ENCODE peak calls at places on chromosomes 3 and 15, in four cellular contexts. D, W, P and Z are unnamed samples.

GRCh38 chr3:25507811-25508210 is 79.7 kb downstream of the RARB start:
- DNase-seq in W (no peak), D (no peak), P (no peak), Z (no peak)

GRCh38 chr3:157119369-157119951 is 40.5 kb downstream of the CCNL1 start:
- DNase-seq in W (no peak), D (no peak), P (no peak), Z (no peak)

GRCh38 chr3:133872781-133873180 is 22.9 kb downstream of the RAB6B start:
- DNase-seq in P (no peak), D (no peak), W (no peak), Z (no peak)

GRCh38 chr3:57048728-57049127 is 11.7 kb upstream of the SPATA12 start:
- DNase-seq in P (no peak), D (no peak), W (no peak), Z (no peak)

GRCh38 chr15:74420193-74420905 is 13.4 kb downstream of the SEMA7A start:
- DNase-seq in D (no peak), W (no peak), P (no peak), Z (peak)

GRCh38 chr15:65336767-65337435 is 32.4 kb downstream of the RNU5B-1 start:
- DNase-seq in W (no peak), P (no peak), D (no peak), Z (no peak)

GRCh38 chr3:74532446-74532845 is 82.0 kb downstream of the CNTN3 start:
- DNase-seq in W (no peak), P (no peak), D (no peak), Z (no peak)

GRCh38 chr15:32656091-32656860 is 14.8 kb downstream of the SCG5 start:
- DNase-seq in P (no peak), W (no peak), D (no peak), Z (no peak)

GRCh38 chr15:63238796-63239195 is 38.6 kb upstream of the APH1B start:
- DNase-seq in W (no peak), P (peak), D (no peak), Z (no peak)
- TF ChIP-seq JUND in W (no peak), P (no peak), D (no peak), Z (no peak)

DNA sequence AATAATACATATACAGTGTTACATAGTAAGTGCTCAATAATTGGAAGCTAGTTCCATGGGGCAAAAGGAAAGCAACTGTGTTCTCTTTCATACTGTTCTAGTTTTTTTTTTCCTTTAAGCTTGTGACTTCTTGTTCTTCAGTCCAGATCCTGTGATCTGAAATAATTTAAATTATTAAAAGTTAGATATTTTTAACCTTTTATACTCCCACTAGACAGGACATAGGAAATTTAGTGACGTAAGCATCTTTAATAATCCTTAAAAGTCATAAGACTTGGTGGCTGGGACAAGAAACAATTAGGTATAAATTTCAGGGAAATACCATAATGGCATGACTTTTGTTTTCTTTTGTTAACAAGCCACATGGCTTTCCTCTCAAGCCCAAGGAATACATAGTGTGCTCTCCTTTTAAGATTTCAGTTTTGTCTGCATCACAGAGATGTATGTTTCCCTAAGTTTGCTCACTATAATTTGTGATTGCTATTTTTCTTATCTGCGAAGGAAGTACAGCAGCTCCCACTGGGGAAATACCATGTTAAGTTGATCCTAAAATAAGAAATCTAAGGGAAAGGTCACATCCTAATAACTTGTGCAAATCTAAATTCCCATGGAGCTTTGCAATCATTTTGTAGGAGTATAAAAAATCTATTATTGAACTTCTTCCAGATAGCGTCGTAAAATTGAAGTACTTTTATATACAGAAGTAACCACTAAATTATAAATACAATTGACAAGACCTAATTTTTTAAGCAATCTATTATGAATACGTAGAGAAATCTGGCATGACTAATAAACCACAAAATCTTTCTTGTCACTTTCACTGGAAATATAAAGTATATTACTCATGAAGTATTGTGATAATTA is 30.1 kb downstream of the PPARG start:
- DNase-seq in P (no peak), D (no peak), W (no peak), Z (no peak)
- TF ChIP-seq JUND in P (no peak), D (no peak), W (no peak), Z (no peak)

DNA sequence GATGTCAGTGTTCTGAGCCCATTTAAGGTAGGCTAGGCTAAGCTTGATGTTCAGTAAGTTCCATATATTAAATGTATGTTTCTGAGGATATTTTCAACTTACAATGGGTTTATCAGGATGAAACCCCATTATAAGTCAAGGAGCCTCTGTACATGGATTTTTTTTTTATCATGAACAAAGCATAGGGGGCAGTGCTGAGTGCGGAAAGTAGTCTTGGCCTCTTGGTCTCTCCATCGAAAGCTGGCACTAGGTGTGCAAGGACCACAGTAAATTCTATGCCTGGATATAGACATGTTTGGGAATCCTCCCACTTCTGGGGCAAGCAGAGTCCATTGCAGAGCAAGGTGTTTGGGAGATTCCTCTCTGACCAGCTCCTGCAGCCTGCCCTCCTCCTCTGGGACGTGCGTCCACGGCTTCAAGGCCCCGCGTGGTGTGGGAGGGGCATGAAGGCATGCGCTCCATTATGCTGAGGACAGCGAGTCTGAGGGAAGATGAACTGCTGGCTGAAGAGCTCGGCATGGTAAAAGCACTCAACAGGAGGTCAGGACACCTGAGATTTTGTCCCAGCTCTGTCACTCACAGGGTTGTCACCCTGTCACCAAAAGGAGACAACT is 122.9 kb upstream of the LIPC start:
- DNase-seq in P (no peak), W (no peak), D (no peak), Z (no peak)
- TF ChIP-seq JUND in P (no peak), W (no peak), D (no peak), Z (no peak)

GRCh38 chr3:84755860-84756259 is 202.9 kb upstream of the CADM2 start:
- DNase-seq in P (no peak), D (no peak), W (no peak), Z (no peak)
- TF ChIP-seq JUND in P (no peak), D (no peak), W (no peak), Z (no peak)

GRCh38 chr3:143831998-143832397 is 16.3 kb downstream of the SLC9A9 start:
- DNase-seq in D (no peak), P (no peak), W (no peak), Z (no peak)

GRCh38 chr3:143832433-143832832 is 15.8 kb downstream of the SLC9A9 start:
- DNase-seq in W (no peak), P (no peak), D (no peak), Z (no peak)

GRCh38 chr3:143827425-143827824 is 20.8 kb downstream of the SLC9A9 start:
- DNase-seq in W (no peak), D (no peak), P (no peak), Z (peak)

GRCh38 chr3:143830063-143830462 is 18.2 kb downstream of the SLC9A9 start:
- DNase-seq in D (no peak), W (no peak), P (no peak), Z (no peak)

GRCh38 chr3:143831208-143831607 is 17.1 kb downstream of the SLC9A9 start:
- DNase-seq in D (no peak), W (no peak), P (no peak), Z (no peak)
- TF ChIP-seq JUND in D (no peak), W (no peak), P (no peak), Z (no peak)